ENCODE peak calls at places on chromosomes 16 and 17, in seven cellular contexts. C, G, P, Z, H, N and L are unnamed samples.

GRCh38 chr17:3993493-3994220 is 29.4 kb upstream of the ATP2A3 start:
- DNase-seq in C (no peak), G (peak; percentile 34), P (no peak), Z (no peak), H (no peak), N (no peak), L (no peak)

GRCh38 chr17:40564195-40564882 is 933 bp downstream of the CCR7 start:
- DNase-seq in C (no peak), G (no peak), P (no peak), Z (no peak), H (no peak), N (peak; percentile 45), L (peak; percentile 51)

GRCh38 chr16:53859995-53860540 is 156.1 kb downstream of the FTO start:
- DNase-seq in C (no peak), G (no peak), P (no peak), Z (no peak), H (no peak), N (no peak), L (no peak)

GRCh38 chr16:85451646-85452363 is 161.3 kb upstream of the GSE1 start:
- DNase-seq in C (no peak), G (no peak), P (no peak), Z (no peak), H (no peak), N (no peak), L (no peak)

GRCh38 chr16:2191446-2191706 is 5.0 kb downstream of the CASKIN1 start:
- DNase-seq in C (no peak), G (no peak), P (no peak), Z (no peak), H (no peak), N (no peak), L (no peak)

GRCh38 chr17:44000141-44000860 is 4.1 kb upstream of the NAGS start:
- DNase-seq in C (no peak), G (no peak), P (no peak), Z (no peak), H (no peak), N (no peak), L (no peak)

GRCh38 chr17:66677201-66677981 is 157.5 kb upstream of the CACNG5 start:
- DNase-seq in C (no peak), G (peak; percentile 84), P (peak; percentile 97), Z (no peak), H (no peak), N (no peak), L (peak; percentile 18)

GRCh38 chr16:85398050-85398451 is 215.1 kb upstream of the GSE1 start:
- DNase-seq in C (no peak), G (no peak), P (no peak), Z (no peak), H (no peak), N (no peak), L (no peak)